ENCODE peak calls at places on chromosome 1, in four cellular contexts. Q is GM12892; M is stimulated activated effector memory CD8-positive, alpha-beta T cell treated with anti-CD3 and anti-CD28 coated beads, Interleukin-12 subunit alpha, Interleukin-12 subunit beta, amount 100 ng/mL, for 72 hours; Z is stomach. I is an unnamed sample.

GRCh38 chr1:69861641-69862040 is 293.9 kb downstream of the LRRC7 start:
- DNase-seq in Q (no peak), M (no peak), Z (no peak), I (no peak)

GRCh38 chr1:73635021-73635420 is 563.0 kb downstream of the LRRIQ3 start:
- DNase-seq in Q (no peak), M (no peak), Z (no peak), I (no peak)

GRCh38 chr1:214747050-214747615 is 144.1 kb downstream of the CENPF start:
- DNase-seq in Q (no peak), M (no peak), Z (no peak), I (no peak)

GRCh38 chr1:61953076-61953789 is 211.0 kb downstream of the PATJ start:
- DNase-seq in Q (no peak), M (no peak), Z (no peak), I (no peak)

GRCh38 chr1:6254691-6255090 is 6.2 kb downstream of the GPR153 start:
- DNase-seq in Q (no peak), M (no peak), Z (no peak), I (no peak)

GRCh38 chr1:66403031-66403731 is 130.8 kb upstream of the SGIP1 start:
- DNase-seq in Q (no peak), M (no peak), Z (no peak), I (no peak)

GRCh38 chr1:200895801-200896570 is 1.3 kb downstream of the INAVA start:
- DNase-seq in Q (no peak), M (no peak), Z (no peak), I (no peak)

GRCh38 chr1:176205322-176205914 is 1.7 kb downstream of the COP1 start:
- DNase-seq in Q (no peak), M (no peak), Z (no peak), I (no peak)

GRCh38 chr1:32411261-32411660 is 17.0 kb upstream of the BSDC1 start:
- DNase-seq in Q (no peak), M (no peak), Z (no peak), I (no peak)

GRCh38 chr1:25573961-25574360 is 30.6 kb downstream of the LDLRAP1 start:
- DNase-seq in Q (no peak), M (no peak), Z (no peak), I (no peak)

GRCh38 chr1:174314433-174314832 is 133.3 kb upstream of the GPR52 start:
- DNase-seq in Q (no peak), M (no peak), Z (no peak), I (no peak)

GRCh38 chr1:81349194-81349965 is 451.4 kb upstream of the ADGRL2 start:
- DNase-seq in Q (no peak), M (no peak), Z (no peak), I (no peak)

GRCh38 chr1:156836041-156836654 is 19.5 kb upstream of the SH2D2A start:
- DNase-seq in Q (no peak), M (peak), Z (no peak), I (no peak)

GRCh38 chr1:201228011-201228983 is 37.7 kb downstream of the IGFN1 start:
- DNase-seq in Q (no peak), M (peak), Z (no peak), I (no peak)

GRCh38 chr1:58358311-58358710 is 188.2 kb downstream of the OMA1 start:
- DNase-seq in Q (no peak), M (no peak), Z (no peak), I (no peak)

GRCh38 chr1:201703646-201704438 is 125.1 kb upstream of the IPO9 start:
- DNase-seq in Q (peak), M (peak), Z (peak), I (peak)

GRCh38 chr1:200535605-200536004 is 84.9 kb downstream of the KIF14 start:
- DNase-seq in Q (no peak), M (no peak), Z (peak), I (peak)

GRCh38 chr1:199283814-199284213 is 645.0 kb downstream of the PTPRC start:
- DNase-seq in Q (no peak), M (no peak), Z (no peak), I (no peak)

GRCh38 chr1:204499511-204500468 is 5.2 kb upstream of the PIK3C2B start:
- DNase-seq in Q (no peak), M (no peak), Z (no peak), I (no peak)

GRCh38 chr1:54784066-54784465 is 17.1 kb downstream of the TTC22 start:
- DNase-seq in Q (no peak), M (no peak), Z (no peak), I (no peak)

GRCh38 chr1:210252621-210253041 is 20.0 kb downstream of the SERTAD4 start:
- DNase-seq in Q (no peak), M (no peak), Z (peak), I (no peak)

GRCh38 chr1:243549108-243549507 is 293.3 kb downstream of the SDCCAG8 start:
- DNase-seq in Q (no peak), M (no peak), Z (no peak), I (no peak)